ENCODE peak calls at places on chromosome X, in five cellular contexts. Q is stomach, A is ovary, J is right lobe of liver, H is tibial nerve. L is an unnamed sample. For H3K4me1, the result is how much of the 10 kb centered on the place peaks cover.

GRCh38 chrX:97210501-97210900 is 326.8 kb downstream of the RPA4 start:
- DNase-seq in Q (no peak), H (no peak), A (no peak), J (no peak), L (no peak)

GRCh38 chrX:14027031-14027430 is 2.7 kb downstream of the GEMIN8 start:
- DNase-seq in H (no peak), A (no peak), Q (no peak), J (no peak), L (peak)

GRCh38 chrX:129726307-129727111 is 12.3 kb upstream of the XPNPEP2 start:
- DNase-seq in J (peak), Q (peak), A (peak), H (peak), L (peak)

GRCh38 chrX:4994855-4995254 is 1233.8 kb downstream of the NLGN4X start:
- DNase-seq in J (no peak), A (no peak), Q (no peak), H (no peak), L (no peak)

GRCh38 chrX:22135994-22136684 is 104.0 kb downstream of the PHEX start:
- DNase-seq in Q (no peak), A (no peak), H (no peak), J (no peak), L (peak)

GRCh38 chrX:1451676-1452496 is 823 bp downstream of the ASMTL start:
- DNase-seq in A (peak), J (peak), H (no peak), Q (peak), L (peak)

GRCh38 chrX:36534900-36535299 is 473.3 kb upstream of the FAM47C start:
- DNase-seq in Q (no peak), J (no peak), H (no peak), A (no peak), L (no peak)

GRCh38 chrX:18424482-18425198 is 768 bp upstream of the CDKL5 start:
- DNase-seq in Q (no peak), H (no peak), J (no peak), A (peak), L (peak)

GRCh38 chrX:132631579-132632232 is 142.9 kb upstream of the MBNL3 start:
- DNase-seq in H (no peak), A (no peak), Q (no peak), J (no peak), L (no peak)

GRCh38 chrX:83186632-83187031 is 321.5 kb upstream of the POU3F4 start:
- DNase-seq in A (no peak), Q (no peak), J (no peak), H (no peak), L (no peak)

GRCh38 chrX:119427024-119427794 is 28.1 kb downstream of the SLC25A43 start:
- DNase-seq in Q (no peak), H (no peak), J (peak), A (no peak), L (peak)

DNA sequence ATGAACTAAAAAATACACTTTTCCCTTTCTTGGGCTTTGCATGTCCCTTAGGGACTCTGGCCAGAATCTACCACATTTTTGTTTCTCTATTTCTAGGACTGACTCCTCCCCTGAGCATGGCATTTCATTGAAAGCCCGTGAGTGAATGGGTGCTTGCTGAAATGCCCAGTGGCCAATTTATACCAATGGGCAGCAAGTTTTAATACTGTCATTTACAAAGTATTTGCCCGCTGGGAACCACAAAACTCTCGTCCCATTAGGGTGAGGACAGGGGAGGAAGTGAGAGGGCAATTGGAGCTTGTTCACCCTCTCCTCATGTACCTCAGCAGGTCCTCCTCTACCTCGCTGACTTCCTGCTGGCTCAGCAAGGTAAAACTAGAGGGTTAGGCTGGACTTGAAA is 1.1 kb downstream of the SRPX2 start:
- DNase-seq in A (no peak), H (no peak), Q (no peak), J (no peak), L (no peak)
- H3K4me1 ChIP-seq in A (under half), H (under half), Q (under half), J (under half), L (under half)

GRCh38 chrX:45309096-45309495 is 108.4 kb upstream of the DIPK2B start:
- DNase-seq in J (no peak), H (no peak), Q (no peak), A (no peak), L (no peak)

GRCh38 chrX:45309801-45310200 is 109.1 kb upstream of the DIPK2B start:
- DNase-seq in Q (no peak), H (no peak), J (no peak), A (no peak), L (no peak)

DNA sequence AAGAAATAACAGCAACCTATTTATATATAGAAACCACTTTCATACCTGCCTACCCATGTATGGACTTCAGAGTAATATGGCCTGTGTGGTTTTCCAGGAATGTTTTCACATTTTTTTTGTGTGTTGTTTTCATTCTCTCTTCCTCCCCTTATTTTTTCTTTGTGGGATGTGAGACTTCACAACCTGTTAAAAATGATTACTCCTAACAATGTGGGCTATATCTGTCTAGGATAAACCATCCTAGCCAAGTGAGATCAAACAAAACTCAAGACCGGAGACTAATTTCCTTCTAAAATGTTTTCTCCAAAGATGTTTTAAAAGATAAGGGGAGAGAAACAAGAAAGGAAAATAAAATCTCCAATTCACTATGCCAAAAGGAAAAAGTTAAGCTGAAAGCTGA is 106.1 kb upstream of the DIPK2B start:
- DNase-seq in J (no peak), A (no peak), Q (no peak), H (no peak), L (no peak)
- H3K27ac ChIP-seq in J (no peak), A (no peak), Q (no peak), H (no peak), L (no peak)

DNA sequence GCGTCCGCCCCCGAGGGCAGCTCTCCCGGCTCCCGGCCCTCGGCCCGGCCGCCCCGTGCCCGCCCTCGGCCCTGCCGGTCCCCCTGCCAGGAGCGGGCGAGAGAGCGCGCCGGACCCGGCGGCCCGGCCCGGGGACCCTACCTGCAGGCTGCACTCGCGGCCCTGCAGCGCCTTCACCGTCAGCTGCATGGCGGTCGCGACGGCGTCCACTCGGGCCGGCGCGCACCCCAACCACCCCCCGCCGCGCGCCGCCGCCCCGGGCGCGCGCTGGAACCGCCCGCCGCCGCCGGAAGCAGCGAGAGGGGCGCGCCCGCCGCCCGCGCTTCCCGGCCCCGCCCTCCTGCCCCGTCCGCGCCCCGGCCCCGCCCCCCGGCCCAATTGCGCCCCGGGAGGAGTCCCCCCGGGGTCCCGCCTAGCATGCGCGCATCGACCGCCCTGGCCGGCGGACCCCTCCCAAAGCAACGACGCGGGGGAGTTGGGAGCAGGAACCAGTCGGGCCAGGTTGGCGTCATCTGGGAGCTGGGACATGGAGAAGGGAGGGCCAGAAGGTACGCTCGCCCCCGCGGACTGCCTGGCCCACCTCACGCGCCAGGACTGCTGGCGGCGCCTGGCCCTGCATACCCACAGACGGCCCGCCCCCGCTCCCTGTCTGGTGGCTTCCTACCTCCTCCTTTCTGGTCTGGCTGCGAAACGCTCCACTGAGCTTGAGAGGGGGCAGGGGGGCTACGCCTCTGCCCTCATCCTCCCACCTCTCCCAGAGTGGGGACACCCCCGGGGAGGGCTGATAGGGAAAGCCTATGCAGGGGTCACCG is at the start of gene UBL4A:
- DNase-seq in H (no peak), A (peak), Q (peak), J (peak), L (peak)
- TF ChIP-seq POLR2A in H (no peak), A (no peak), Q (no peak), J (peak), L (no peak)

DNA sequence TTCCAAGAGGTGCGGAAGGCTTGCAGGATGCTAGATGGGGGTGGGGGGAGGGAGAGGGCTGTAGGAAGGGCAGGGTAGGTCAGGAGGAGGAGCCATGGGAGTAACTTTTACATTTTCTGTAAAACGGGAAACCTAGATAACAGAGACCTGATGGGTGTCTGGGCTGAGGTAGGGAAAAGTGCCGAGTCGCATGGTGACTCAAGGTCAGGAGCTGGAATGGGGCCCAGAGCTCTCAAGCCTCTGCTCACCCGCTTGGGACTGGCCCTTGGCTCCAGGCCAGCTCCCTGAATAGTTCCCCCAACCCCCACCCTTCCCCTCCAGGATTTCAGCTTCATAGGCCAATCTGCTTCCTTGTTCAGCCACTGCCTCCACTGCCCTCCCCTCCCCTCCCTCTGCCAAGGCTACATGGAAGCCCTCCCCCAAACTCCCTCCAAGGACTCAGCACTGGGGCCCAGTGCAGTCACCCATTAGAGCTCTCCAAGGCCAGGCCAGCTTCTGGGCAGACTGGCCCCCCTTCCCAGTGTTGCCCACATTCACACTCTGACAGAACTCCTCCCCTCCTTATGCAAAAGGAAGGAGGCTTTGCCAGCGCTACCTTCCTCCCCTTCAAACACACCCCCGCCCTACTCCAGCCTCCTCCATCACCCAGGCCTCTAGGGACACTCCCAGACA is 43.6 kb downstream of the TSC22D3 start:
- DNase-seq in J (peak), A (peak), H (peak), Q (peak), L (peak)
- H3K4me1 ChIP-seq in J (under half), A (under half), H (under half), Q (half or more), L (under half)

DNA sequence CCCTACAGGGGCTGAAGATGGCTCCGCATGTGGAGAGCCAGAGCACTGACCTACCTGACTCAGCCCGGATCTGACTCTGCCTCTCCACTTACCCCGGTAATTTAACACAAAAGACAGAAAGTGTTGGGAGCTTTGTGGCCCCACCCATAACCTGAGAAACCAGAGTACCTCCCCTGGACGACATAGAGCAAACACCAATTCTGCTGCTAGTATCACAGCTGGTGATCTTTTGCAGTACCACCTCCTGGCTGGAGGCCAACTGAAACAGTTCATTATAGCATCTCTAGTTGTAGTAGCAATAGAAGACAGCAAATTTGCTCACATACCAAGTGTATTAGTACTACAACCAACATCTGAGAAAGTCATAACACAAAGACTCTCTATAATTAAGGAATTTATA is 443.9 kb downstream of the KLHL4 start:
- DNase-seq in J (no peak), Q (no peak), A (no peak), H (no peak), L (no peak)
- H3K27ac ChIP-seq in J (no peak), Q (no peak), A (no peak), H (no peak), L (no peak)

GRCh38 chrX:44874481-44875184 is 1.6 kb downstream of the KDM6A start:
- DNase-seq in Q (peak), H (no peak), A (no peak), J (no peak), L (peak)
- TF ChIP-seq POLR2A in Q (no peak), H (no peak), A (no peak), J (no peak), L (no peak)